ENCODE peak calls at places on chromosome 19, in seven cellular contexts. J is GM12878, U is neural progenitor cell, S is endothelial cell of umbilical vein, Q is MM.1S, M is GM23338, Z is PC-3. C is an unnamed sample.

GRCh38 chr19:2150794-2151338 is 500 bp downstream of the AP3D1 start:
- DNase-seq in J (no peak), U (peak; percentile 56), S (peak; percentile 34), Q (peak; percentile 24), M (no peak), Z (no peak), C (peak; percentile 55)

GRCh38 chr19:18894254-18895037 is 1.5 kb downstream of the CERS1 start:
- DNase-seq in J (no peak), U (peak; percentile 85), S (no peak), Q (no peak), M (peak; percentile 68), Z (no peak), C (peak; percentile 51)

GRCh38 chr19:7507884-7508283 is 8.0 kb upstream of the ZNF358 start:
- DNase-seq in J (no peak), U (peak; percentile 73), S (peak; percentile 80), Q (peak; percentile 31), M (peak; percentile 98), Z (peak; percentile 97), C (peak; percentile 81)

GRCh38 chr19:43229315-43229714 is 23.9 kb upstream of the PSG4 start:
- DNase-seq in J (no peak), U (no peak), S (no peak), Q (peak; percentile 47), M (peak; percentile 52), Z (peak; percentile 50), C (peak; percentile 67)

GRCh38 chr19:13154241-13154778 is 4.1 kb downstream of the IER2 start:
- DNase-seq in J (no peak), U (peak; percentile 64), S (peak; percentile 80), Q (no peak), M (peak; percentile 33), Z (peak; percentile 85), C (peak; percentile 40)

GRCh38 chr19:392375-392970 is 16.5 kb downstream of the C2CD4C start:
- DNase-seq in J (no peak), U (no peak), S (no peak), Q (no peak), M (no peak), Z (no peak), C (no peak)

GRCh38 chr19:35120898-35121297 is 5.3 kb downstream of the FXYD3 start:
- DNase-seq in J (no peak), U (no peak), S (no peak), Q (no peak), M (no peak), Z (peak; percentile 59), C (no peak)

GRCh38 chr19:5045956-5046338 is 77.0 kb downstream of the KDM4B start:
- DNase-seq in J (no peak), U (no peak), S (no peak), Q (no peak), M (no peak), Z (no peak), C (no peak)

GRCh38 chr19:40691421-40692211 is 1.2 kb upstream of the NUMBL start:
- DNase-seq in J (no peak), U (peak; percentile 28), S (no peak), Q (no peak), M (peak; percentile 71), Z (no peak), C (peak; percentile 55)

GRCh38 chr19:56294557-56294956 is 20.1 kb downstream of the ZSCAN5A start:
- DNase-seq in J (no peak), U (peak; percentile 28), S (no peak), Q (no peak), M (no peak), Z (peak; percentile 80), C (no peak)

GRCh38 chr19:55179570-55180484 is at the start of gene SYT5:
- DNase-seq in J (no peak), U (peak; percentile 82), S (no peak), Q (peak; percentile 30), M (peak; percentile 74), Z (peak; percentile 64), C (peak; percentile 90)

GRCh38 chr19:294341-294818 is 3.2 kb upstream of the PLPP2 start:
- DNase-seq in J (no peak), U (peak; percentile 23), S (no peak), Q (peak; percentile 3), M (no peak), Z (no peak), C (no peak)

GRCh38 chr19:54431255-54431838 is 16.1 kb downstream of the TTYH1 start:
- DNase-seq in J (no peak), U (no peak), S (no peak), Q (no peak), M (no peak), Z (peak; percentile 96), C (no peak)

GRCh38 chr19:789473-790052 is 7.7 kb upstream of the PTBP1 start:
- DNase-seq in J (no peak), U (peak; percentile 55), S (peak; percentile 69), Q (no peak), M (peak; percentile 82), Z (no peak), C (no peak)

GRCh38 chr19:47284324-47284899 is 9.7 kb downstream of the INAFM1 start:
- DNase-seq in J (no peak), U (peak; percentile 61), S (peak; percentile 57), Q (peak; percentile 64), M (peak; percentile 83), Z (peak; percentile 71), C (peak; percentile 89)

GRCh38 chr19:10115392-10116084 is 4.0 kb downstream of the P2RY11 start:
- DNase-seq in J (no peak), U (no peak), S (no peak), Q (no peak), M (no peak), Z (peak; percentile 15), C (peak; percentile 62)

GRCh38 chr19:38949580-38950367 is 19.0 kb downstream of the MRPS12 start:
- DNase-seq in J (no peak), U (peak; percentile 99), S (peak; percentile 87), Q (no peak), M (peak; percentile 100), Z (peak; percentile 20), C (no peak)
- H2AFZ ChIP-seq in J (no peak overlapping the region), U (peak overlapping the region; percentile 46), S (peak overlapping the region; percentile 78), Q (no peak overlapping the region), M (peak overlapping the region; percentile 80), Z (no peak overlapping the region), C (no peak overlapping the region)

DNA sequence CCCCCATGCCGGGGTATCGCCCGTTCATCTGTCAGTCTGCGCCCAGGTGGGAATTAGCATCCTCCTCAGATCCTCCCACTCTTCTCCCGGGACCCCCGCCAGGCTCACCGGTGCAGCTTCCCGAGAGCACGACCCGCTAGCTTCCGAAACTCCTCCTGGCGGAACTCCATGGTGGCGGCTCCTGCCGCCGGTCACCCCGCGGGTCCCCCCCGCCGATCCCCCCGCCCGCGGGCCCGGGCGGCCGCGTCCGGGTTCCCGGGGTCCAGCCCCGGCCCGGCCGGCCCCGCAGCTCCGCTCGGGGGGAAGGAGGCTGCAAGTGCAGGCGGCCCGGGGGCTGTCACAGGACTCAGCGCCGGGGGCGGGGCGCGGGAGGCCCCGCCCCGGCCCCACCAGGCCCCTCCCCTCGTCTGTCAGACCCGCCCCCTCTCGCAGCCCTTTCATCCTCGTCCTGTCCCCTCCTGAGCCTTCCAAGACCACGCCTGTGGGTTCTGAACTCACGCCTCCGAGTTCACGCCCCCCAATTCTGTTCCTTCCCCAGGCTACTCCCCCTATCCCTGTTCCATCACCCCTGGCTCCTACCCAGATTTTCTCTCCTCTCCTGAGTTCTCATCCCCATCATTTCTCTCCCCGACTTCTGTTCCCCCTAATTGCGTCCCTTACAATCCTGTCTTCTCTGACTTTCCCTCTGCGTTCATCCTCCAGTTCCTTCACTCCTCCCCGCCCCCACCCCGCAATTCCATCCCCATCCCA is at the start of gene SLC17A7:
- DNase-seq in J (no peak), U (peak; percentile 86), S (no peak), Q (no peak), M (peak; percentile 90), Z (peak; percentile 40), C (peak; percentile 78)
- H2AFZ ChIP-seq in J (no peak within 1 kb of the TSS), U (peak within 1 kb of the TSS; percentile 31), S (peak within 1 kb of the TSS; percentile 96), Q (no peak within 1 kb of the TSS), M (peak within 1 kb of the TSS; percentile 90), Z (peak within 1 kb of the TSS; percentile 100), C (peak within 1 kb of the TSS; percentile 18)

GRCh38 chr19:15450528-15450890 is 753 bp upstream of the WIZ start:
- DNase-seq in J (no peak), U (no peak), S (no peak), Q (no peak), M (no peak), Z (no peak), C (no peak)

GRCh38 chr19:15448014-15448777 is 1.6 kb downstream of the WIZ start:
- DNase-seq in J (no peak), U (no peak), S (no peak), Q (no peak), M (no peak), Z (no peak), C (no peak)

GRCh38 chr19:15448778-15449619 is 757 bp downstream of the WIZ start:
- DNase-seq in J (no peak), U (peak; percentile 42), S (peak; percentile 25), Q (no peak), M (peak; percentile 82), Z (no peak), C (no peak)

GRCh38 chr19:15452111-15453047 is 2.6 kb upstream of the WIZ start:
- DNase-seq in J (no peak), U (peak; percentile 96), S (peak; percentile 94), Q (no peak), M (peak; percentile 99), Z (peak; percentile 82), C (peak; percentile 65)

DNA sequence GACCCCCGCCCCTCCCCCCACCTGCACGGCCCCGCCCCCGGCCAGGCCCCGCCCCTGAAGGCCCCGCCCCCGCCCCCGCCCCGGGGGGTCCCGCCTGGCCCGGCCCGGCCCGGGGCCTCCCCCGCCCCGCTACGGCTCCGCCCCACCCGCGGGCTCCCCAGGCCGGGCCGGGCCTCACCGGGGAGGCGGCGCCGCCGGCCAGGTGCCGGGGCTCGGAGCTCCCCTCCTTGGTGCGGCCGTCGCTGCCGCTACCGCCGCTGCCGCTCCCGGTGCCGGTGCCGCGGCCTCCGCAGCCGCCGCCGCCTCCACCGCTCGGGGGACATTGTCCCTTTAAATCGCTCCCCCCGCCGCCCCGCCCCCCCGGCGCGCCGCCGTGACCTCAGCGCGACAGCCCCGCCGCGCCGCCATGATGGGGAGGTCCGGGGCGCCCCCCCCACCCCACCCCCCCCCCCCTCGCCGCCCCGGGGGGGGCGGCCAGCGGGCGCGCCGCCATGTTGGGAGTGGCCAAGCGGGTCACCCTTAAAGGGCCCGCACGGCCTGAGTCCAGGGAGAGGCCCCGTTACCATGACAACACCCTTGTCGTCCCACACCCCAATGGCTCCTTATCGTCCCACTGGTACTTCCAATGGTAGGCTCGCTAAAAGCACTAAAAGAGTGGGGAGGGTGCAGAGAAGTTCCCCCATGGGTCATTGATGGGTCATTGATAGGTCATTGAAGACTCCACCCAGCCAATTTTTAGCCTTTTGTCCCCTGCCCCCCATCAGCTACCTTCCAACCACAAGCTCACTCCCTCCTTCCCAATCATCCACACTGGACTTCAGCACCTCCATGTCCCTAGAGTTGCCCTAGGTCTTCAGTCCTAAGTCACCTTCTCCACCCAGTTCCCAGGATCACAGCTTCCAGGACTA is at the start of gene WIZ:
- DNase-seq in J (no peak), U (peak; percentile 92), S (peak; percentile 56), Q (peak; percentile 61), M (peak; percentile 92), Z (peak; percentile 72), C (peak; percentile 89)
- H2AFZ ChIP-seq in J (peak within 1 kb of the TSS; percentile 44), U (peak within 1 kb of the TSS; percentile 85), S (peak within 1 kb of the TSS; percentile 41), Q (peak within 1 kb of the TSS; percentile 58), M (peak within 1 kb of the TSS; percentile 96), Z (peak within 1 kb of the TSS; percentile 75), C (peak within 1 kb of the TSS; percentile 12)

GRCh38 chr19:6340493-6341201 is 7.2 kb upstream of the ACER1 start:
- DNase-seq in J (no peak), U (peak; percentile 30), S (no peak), Q (no peak), M (peak; percentile 42), Z (no peak), C (no peak)

DNA sequence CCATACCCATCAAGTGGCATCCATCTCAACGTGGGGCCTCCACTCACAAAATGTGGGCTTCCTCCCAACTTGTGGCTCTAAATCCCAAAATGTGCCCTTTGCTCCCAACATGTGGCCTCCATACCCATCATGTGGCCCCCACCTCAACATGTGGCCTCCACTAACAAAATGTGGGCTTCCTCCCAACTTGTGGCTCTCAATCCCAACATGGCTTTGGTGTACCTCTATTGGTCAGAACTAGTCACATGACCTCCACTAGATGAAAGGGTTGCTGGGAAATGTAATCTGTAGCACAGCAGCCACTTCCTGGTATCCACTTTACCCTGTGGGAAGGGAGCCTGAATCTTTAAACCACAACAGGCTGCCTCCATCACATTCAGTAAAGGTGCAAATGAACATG is 10.1 kb upstream of the ACER1 start:
- DNase-seq in J (no peak), U (no peak), S (no peak), Q (no peak), M (no peak), Z (no peak), C (peak; percentile 65)
- H2AFZ ChIP-seq in J (peak overlapping the region; percentile 15), U (no peak overlapping the region), S (no peak overlapping the region), Q (no peak overlapping the region), M (no peak overlapping the region), Z (no peak overlapping the region), C (peak overlapping the region; percentile 56)

C was measured in Karpas-422.